ENCODE peak calls at places on chromosome 17, in eight cellular contexts. S is CD4-positive, alpha-beta T cell; M is IMR-90; P is body of pancreas; C is G401; V is activated naive CD4-positive, alpha-beta T cell; K is hypothalamus; Q is A549. D is an unnamed sample.

GRCh38 chr17:21304091-21304490 is 19.6 kb downstream of the MAP2K3 start:
- DNase-seq in S (no peak), M (no peak), P (peak; percentile 13), C (no peak), V (no peak), K (no peak), Q (no peak), D (no peak)

GRCh38 chr17:17999364-18000007 is 26.8 kb downstream of the DRC3 start:
- DNase-seq in S (no peak), M (peak; percentile 50), P (no peak), C (no peak), V (no peak), K (no peak), Q (no peak), D (no peak)

GRCh38 chr17:9238340-9239259 is 217.3 kb downstream of the NTN1 start:
- DNase-seq in S (no peak), M (no peak), P (no peak), C (no peak), V (no peak), K (no peak), Q (no peak), D (no peak)

GRCh38 chr17:80649672-80650338 is 105.2 kb downstream of the RPTOR start:
- DNase-seq in S (peak; percentile 33), M (peak; percentile 92), P (peak; percentile 42), C (peak; percentile 40), V (peak; percentile 54), K (no peak), Q (peak; percentile 68), D (peak; percentile 31)

GRCh38 chr17:49497147-49498036 is 2.3 kb downstream of the NGFR start:
- DNase-seq in S (no peak), M (peak; percentile 22), P (peak; percentile 49), C (peak; percentile 18), V (no peak), K (no peak), Q (no peak), D (peak; percentile 6)

GRCh38 chr17:49670002-49670401 is 7.9 kb downstream of the SPOP start:
- DNase-seq in S (no peak), M (no peak), P (no peak), C (peak; percentile 31), V (no peak), K (no peak), Q (no peak), D (no peak)

GRCh38 chr17:10081571-10082169 is 116.7 kb downstream of the GAS7 start:
- DNase-seq in S (no peak), M (no peak), P (no peak), C (no peak), V (no peak), K (no peak), Q (no peak), D (peak; percentile 15)

GRCh38 chr17:33404070-33404770 is 111.1 kb upstream of the ASIC2 start:
- DNase-seq in S (no peak), M (no peak), P (no peak), C (no peak), V (no peak), K (no peak), Q (no peak), D (no peak)

GRCh38 chr17:50080827-50081226 is 14.3 kb upstream of the PDK2 start:
- DNase-seq in S (no peak), M (no peak), P (no peak), C (no peak), V (no peak), K (no peak), Q (no peak), D (no peak)

GRCh38 chr17:41462705-41463104 is 4.5 kb downstream of the KRT32 start:
- DNase-seq in S (no peak), M (no peak), P (no peak), C (no peak), V (no peak), K (no peak), Q (no peak), D (no peak)

GRCh38 chr17:66222772-66223350 is 6.4 kb downstream of the APOH start:
- DNase-seq in S (no peak), M (no peak), P (no peak), C (no peak), V (no peak), K (no peak), Q (no peak), D (no peak)

GRCh38 chr17:81197831-81198490 is 24.8 kb downstream of the CEP131 start:
- DNase-seq in S (no peak), M (no peak), P (no peak), C (no peak), V (no peak), K (no peak), Q (no peak), D (no peak)

GRCh38 chr17:30576326-30576861 is 99.2 kb downstream of the GOSR1 start:
- DNase-seq in S (no peak), M (no peak), P (no peak), C (peak; percentile 53), V (no peak), K (no peak), Q (no peak), D (no peak)

GRCh38 chr17:31541559-31541958 is 150.1 kb downstream of the RAB11FIP4 start:
- DNase-seq in S (no peak), M (no peak), P (peak; percentile 59), C (no peak), V (no peak), K (no peak), Q (peak; percentile 42), D (no peak)

GRCh38 chr17:915416-916201 is 64.0 kb downstream of the NXN start:
- DNase-seq in S (no peak), M (no peak), P (no peak), C (no peak), V (no peak), K (no peak), Q (no peak), D (no peak)

GRCh38 chr17:164536-165235 is 16.8 kb downstream of the DOC2B start:
- DNase-seq in S (peak; percentile 23), M (peak; percentile 43), P (no peak), C (peak; percentile 85), V (no peak), K (peak; percentile 29), Q (peak; percentile 65), D (no peak)

GRCh38 chr17:8163978-8164814 is 1.4 kb upstream of the VAMP2 start:
- DNase-seq in S (peak; percentile 53), M (peak; percentile 59), P (peak; percentile 73), C (peak; percentile 74), V (peak; percentile 48), K (no peak), Q (peak; percentile 76), D (peak; percentile 74)

GRCh38 chr17:80469667-80470066 is 6.7 kb downstream of the NPTX1 start:
- DNase-seq in S (no peak), M (no peak), P (no peak), C (no peak), V (no peak), K (no peak), Q (no peak), D (no peak)